ENCODE peak calls at places on chromosomes 1 and 21, in five cellular contexts. E, Z, Y, U and G are unnamed samples.

GRCh38 chr1:48005254-48006162 is 8.3 kb upstream of the TRABD2B start:
- DNase-seq in E (no peak), Z (no peak), Y (no peak), U (no peak), G (no peak)

GRCh38 chr1:239260779-239261286 is 125.5 kb upstream of the CHRM3 start:
- DNase-seq in E (peak), Z (no peak), Y (no peak), U (no peak), G (no peak)

GRCh38 chr1:30407030-30407861 is 316.1 kb downstream of the MATN1 start:
- DNase-seq in E (no peak), Z (no peak), Y (peak), U (no peak), G (peak)

GRCh38 chr1:232999960-233000625 is 49.7 kb downstream of the NTPCR start:
- DNase-seq in E (no peak), Z (peak), Y (no peak), U (no peak), G (no peak)

GRCh38 chr1:175493321-175493998 is 249.9 kb downstream of the TNR start:
- DNase-seq in E (no peak), Z (no peak), Y (no peak), U (no peak), G (no peak)

GRCh38 chr21:33374080-33374873 is 28.9 kb upstream of the IFNGR2 start:
- DNase-seq in E (peak), Z (peak), Y (peak), U (peak), G (peak)

GRCh38 chr1:161727343-161727924 is 6.1 kb downstream of the FCRLB start:
- DNase-seq in E (peak), Z (no peak), Y (peak), U (no peak), G (peak)

GRCh38 chr1:79657916-79658662 is 651.6 kb upstream of the ADGRL4 start:
- DNase-seq in E (no peak), Z (no peak), Y (no peak), U (no peak), G (no peak)

GRCh38 chr1:164628758-164629157 is 69.8 kb downstream of the PBX1 start:
- DNase-seq in E (no peak), Z (no peak), Y (no peak), U (no peak), G (no peak)

GRCh38 chr1:225875044-225875822 is 6.9 kb downstream of the TMEM63A start:
- DNase-seq in E (peak), Z (no peak), Y (peak), U (no peak), G (no peak)

GRCh38 chr1:156898151-156898550 is 4.6 kb downstream of the PEAR1 start:
- DNase-seq in E (peak), Z (peak), Y (no peak), U (no peak), G (peak)

GRCh38 chr1:194419721-194420120 is 1233.3 kb upstream of the B3GALT2 start:
- DNase-seq in E (no peak), Z (no peak), Y (no peak), U (peak), G (no peak)

GRCh38 chr1:85580046-85580411 is 532 bp upstream of the CCN1 start:
- DNase-seq in E (peak), Z (no peak), Y (peak), U (no peak), G (no peak)

GRCh38 chr21:25963186-25963585 is 207.4 kb downstream of the APP start:
- DNase-seq in E (peak), Z (no peak), Y (peak), U (no peak), G (peak)

GRCh38 chr1:177809844-177810243 is 160.0 kb downstream of the SEC16B start:
- DNase-seq in E (no peak), Z (no peak), Y (no peak), U (no peak), G (no peak)

GRCh38 chr1:15125101-15125745 is 28.3 kb upstream of the TMEM51 start:
- DNase-seq in E (no peak), Z (no peak), Y (no peak), U (no peak), G (no peak)

GRCh38 chr21:28150778-28151177 is 841.9 kb downstream of the LTN1 start:
- DNase-seq in E (peak), Z (no peak), Y (peak), U (no peak), G (no peak)

GRCh38 chr1:145965119-145965744 is 742 bp downstream of the POLR3GL start:
- DNase-seq in E (no peak), Z (no peak), Y (no peak), U (no peak), G (no peak)

GRCh38 chr1:174946020-174946419 is 53.7 kb upstream of the CACYBP start:
- DNase-seq in E (no peak), Z (no peak), Y (no peak), U (no peak), G (peak)

GRCh38 chr1:32716312-32717126 is 13.9 kb upstream of the SYNC start:
- DNase-seq in E (peak), Z (peak), Y (peak), U (peak), G (peak)

GRCh38 chr1:22105611-22106207 is 37.2 kb downstream of the WNT4 start:
- DNase-seq in E (peak), Z (peak), Y (peak), U (peak), G (peak)

GRCh38 chr1:156666862-156667609 is 10.2 kb downstream of the NES start:
- DNase-seq in E (no peak), Z (no peak), Y (no peak), U (no peak), G (no peak)

GRCh38 chr1:164223378-164223777 is 335.6 kb upstream of the PBX1 start:
- DNase-seq in E (no peak), Z (no peak), Y (no peak), U (no peak), G (no peak)

GRCh38 chr1:110746644-110747259 is 72.0 kb upstream of the KCNA3 start:
- DNase-seq in E (peak), Z (peak), Y (peak), U (peak), G (peak)

GRCh38 chr1:39842726-39843305 is 40.5 kb downstream of the TRIT1 start:
- DNase-seq in E (no peak), Z (no peak), Y (no peak), U (no peak), G (no peak)

GRCh38 chr1:196538473-196538872 is 69.8 kb downstream of the KCNT2 start:
- DNase-seq in E (no peak), Z (no peak), Y (no peak), U (peak), G (no peak)

GRCh38 chr1:206930210-206930798 is 8.6 kb upstream of the FCMR start:
- DNase-seq in E (no peak), Z (no peak), Y (no peak), U (peak), G (no peak)

GRCh38 chr1:231312389-231312788 is 25.3 kb downstream of the EXOC8 start:
- DNase-seq in E (no peak), Z (no peak), Y (no peak), U (no peak), G (no peak)

GRCh38 chr1:169835647-169836046 is 40.9 kb upstream of the METTL18 start:
- DNase-seq in E (no peak), Z (no peak), Y (no peak), U (no peak), G (no peak)

GRCh38 chr1:10980841-10981727 is 31.4 kb upstream of the TARDBP start:
- DNase-seq in E (no peak), Z (peak), Y (peak), U (no peak), G (peak)

GRCh38 chr1:229991724-229992333 is 75.2 kb upstream of the GALNT2 start:
- DNase-seq in E (no peak), Z (no peak), Y (no peak), U (no peak), G (no peak)

GRCh38 chr1:30684881-30685795 is 38.2 kb downstream of the MATN1 start:
- DNase-seq in E (no peak), Z (peak), Y (no peak), U (no peak), G (no peak)

GRCh38 chr1:30035522-30036228 is 687.7 kb downstream of the MATN1 start:
- DNase-seq in E (no peak), Z (no peak), Y (no peak), U (no peak), G (no peak)

GRCh38 chr21:41511858-41512257 is 3.9 kb upstream of the TMPRSS2 start:
- DNase-seq in E (no peak), Z (no peak), Y (peak), U (no peak), G (no peak)

GRCh38 chr1:204991342-204991844 is 51.6 kb upstream of the CNTN2 start:
- DNase-seq in E (no peak), Z (no peak), Y (no peak), U (no peak), G (peak)

GRCh38 chr1:116329524-116330341 is 43.3 kb upstream of the ATP1A1 start:
- DNase-seq in E (no peak), Z (no peak), Y (peak), U (peak), G (no peak)

GRCh38 chr21:22154579-22155274 is 1156.5 kb downstream of the NCAM2 start:
- DNase-seq in E (no peak), Z (no peak), Y (no peak), U (no peak), G (no peak)

GRCh38 chr1:205061227-205061626 is 18.2 kb downstream of the CNTN2 start:
- DNase-seq in E (no peak), Z (no peak), Y (no peak), U (no peak), G (no peak)

GRCh38 chr1:77253211-77253610 is 28.6 kb upstream of the AK5 start:
- DNase-seq in E (no peak), Z (no peak), Y (no peak), U (no peak), G (no peak)

GRCh38 chr1:165144757-165145397 is 211.6 kb downstream of the LMX1A start:
- DNase-seq in E (peak), Z (no peak), Y (peak), U (peak), G (peak)